ENCODE peak calls at places on chromosome 16, in five cellular contexts. L is hepatocyte, G is OCI-LY7, S is GM23338, U is HCT116. O is an unnamed sample.
A peak's percentile ranks its signal among the peaks of the same experiment; 100 is the strongest.

GRCh38 chr16:1745181-1745899 is 26.0 kb downstream of the NME3 start:
- DNase-seq in L (no peak), G (no peak), S (no peak), U (no peak), O (peak; percentile 36)

GRCh38 chr16:65309294-65309850 is 187.5 kb upstream of the CDH11 start:
- DNase-seq in L (no peak), G (no peak), S (no peak), U (no peak), O (no peak)

GRCh38 chr16:77834600-77834963 is 46.2 kb downstream of the VAT1L start:
- DNase-seq in L (peak; percentile 49), G (no peak), S (peak; percentile 16), U (no peak), O (no peak)

GRCh38 chr16:89565506-89566372 is 5.3 kb downstream of the RPL13 start:
- DNase-seq in L (peak; percentile 66), G (peak; percentile 75), S (peak; percentile 85), U (peak; percentile 69), O (peak; percentile 51)

GRCh38 chr16:78877114-78877513 is 723.4 kb downstream of the MAF start:
- DNase-seq in L (no peak), G (no peak), S (no peak), U (no peak), O (no peak)

GRCh38 chr16:14364386-14365199 is 265.5 kb downstream of the PARN start:
- DNase-seq in L (peak; percentile 77), G (no peak), S (peak; percentile 30), U (peak; percentile 46), O (peak; percentile 85)

GRCh38 chr16:65771707-65772106 is 594.8 kb upstream of the CDH5 start:
- DNase-seq in L (no peak), G (no peak), S (no peak), U (no peak), O (peak; percentile 45)

GRCh38 chr16:88132836-88133506 is 181.7 kb downstream of the BANP start:
- DNase-seq in L (no peak), G (no peak), S (no peak), U (no peak), O (no peak)

GRCh38 chr16:84557504-84557903 is 53.0 kb upstream of the MEAK7 start:
- DNase-seq in L (no peak), G (no peak), S (peak; percentile 50), U (no peak), O (no peak)

GRCh38 chr16:58123896-58124600 is 5.1 kb downstream of the CFAP20 start:
- DNase-seq in L (no peak), G (no peak), S (no peak), U (no peak), O (no peak)

GRCh38 chr16:21565816-21566669 is 33.3 kb upstream of the METTL9 start:
- DNase-seq in L (peak; percentile 64), G (peak; percentile 28), S (no peak), U (no peak), O (no peak)

GRCh38 chr16:78503501-78504110 is 404.2 kb downstream of the WWOX start:
- DNase-seq in L (peak; percentile 85), G (peak; percentile 39), S (peak; percentile 76), U (peak; percentile 7), O (peak; percentile 35)

GRCh38 chr16:23505942-23506605 is 4.2 kb downstream of the GGA2 start:
- DNase-seq in L (no peak), G (peak; percentile 53), S (no peak), U (no peak), O (no peak)

GRCh38 chr16:19102187-19102872 is 11.4 kb upstream of the ITPRIPL2 start:
- DNase-seq in L (no peak), G (no peak), S (no peak), U (no peak), O (peak; percentile 53)

GRCh38 chr16:89431158-89431584 is 59.2 kb downstream of the ANKRD11 start:
- DNase-seq in L (peak; percentile 90), G (no peak), S (no peak), U (no peak), O (no peak)

GRCh38 chr16:19912445-19913305 is 28.0 kb upstream of the GPRC5B start:
- DNase-seq in L (no peak), G (no peak), S (no peak), U (peak; percentile 8), O (peak; percentile 30)

GRCh38 chr16:22938647-22939046 is 124.7 kb downstream of the HS3ST2 start:
- DNase-seq in L (no peak), G (no peak), S (no peak), U (no peak), O (peak; percentile 23)

DNA sequence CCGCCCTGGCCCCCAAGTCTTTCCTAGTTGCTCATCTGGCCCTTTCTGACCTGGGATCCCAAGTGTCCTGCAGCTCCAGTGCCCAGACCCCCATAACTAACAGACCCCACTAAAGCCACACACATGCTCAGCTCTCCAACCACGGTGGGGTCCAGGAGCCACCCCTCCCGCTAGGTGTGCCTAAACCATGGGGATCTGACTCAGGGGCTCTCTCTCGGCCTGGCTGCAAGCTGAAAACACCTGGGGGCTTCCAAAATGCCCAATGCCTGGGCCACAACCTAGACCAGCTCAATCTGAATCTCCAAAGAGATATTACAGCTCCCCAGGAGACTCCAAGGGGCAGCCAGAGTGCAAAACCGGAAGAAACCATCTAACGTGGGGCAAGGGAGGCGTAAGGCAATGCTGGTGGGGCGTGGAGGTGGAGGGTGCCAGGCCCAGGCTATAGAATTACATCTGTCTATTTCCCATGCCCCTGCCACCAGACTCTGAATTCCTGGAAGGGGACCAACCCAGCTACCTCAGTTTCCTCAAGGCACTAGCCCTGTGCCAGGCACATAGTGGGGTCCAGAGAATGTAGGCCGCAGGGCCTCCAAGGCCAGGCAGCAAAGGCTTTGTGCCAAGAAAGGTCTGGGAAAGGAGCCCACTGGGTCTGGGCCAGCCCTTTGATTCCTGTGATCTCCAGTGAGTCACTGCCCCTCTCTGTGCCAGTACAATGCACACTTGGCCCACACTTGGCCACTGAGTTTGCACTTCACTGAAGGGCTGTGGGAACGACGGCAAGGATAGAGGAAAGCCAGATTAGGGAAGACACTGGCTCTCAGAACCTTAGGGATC is 3.3 kb downstream of the CD2BP2 start:
- DNase-seq in L (no peak), G (peak; percentile 36), S (no peak), U (peak; percentile 39), O (peak; percentile 88)
- TF ChIP-seq EZH2phosphoT487 in L (no peak), G (no peak), S (no peak), U (no peak), O (no peak)

DNA sequence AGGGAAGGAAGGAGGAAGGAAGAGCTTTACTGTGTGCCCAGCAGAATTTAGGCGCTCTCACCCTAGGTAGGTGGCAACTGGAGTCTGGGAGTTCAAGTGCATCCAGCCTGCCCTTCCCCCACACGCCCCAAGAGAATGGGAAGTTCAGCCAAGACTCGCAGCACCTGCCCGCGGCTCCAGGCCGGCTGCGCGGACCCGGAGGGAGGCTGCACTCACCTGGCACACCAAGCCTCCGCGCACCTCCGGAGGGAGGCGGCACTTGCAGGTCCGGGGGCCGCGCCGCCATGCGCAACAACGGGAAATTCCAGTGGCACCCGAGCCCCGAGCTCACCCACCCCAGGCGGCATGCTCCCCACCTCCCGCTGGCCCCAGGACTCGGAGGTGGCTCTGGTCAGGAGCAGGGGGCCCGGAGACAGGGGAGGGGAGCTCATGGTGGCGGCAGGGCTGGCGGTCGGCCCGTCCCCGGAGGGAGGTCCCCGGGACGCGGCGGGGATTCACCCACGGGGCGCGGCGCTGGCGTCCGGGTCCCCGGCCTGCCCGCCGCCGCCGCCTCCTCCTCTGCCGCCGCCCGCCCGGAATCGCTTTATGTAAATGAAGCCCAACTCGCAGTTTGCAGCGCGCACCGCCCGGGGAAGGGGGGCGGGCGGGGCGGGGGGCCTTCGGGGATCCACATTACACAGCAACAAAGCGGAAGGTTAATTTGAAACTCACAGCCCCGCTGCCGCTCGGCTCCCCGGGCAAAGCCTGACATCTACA is at the start of gene ZFHX3:
- DNase-seq in L (peak; percentile 83), G (peak; percentile 40), S (peak; percentile 87), U (no peak), O (peak; percentile 76)
- TF ChIP-seq EZH2phosphoT487 in L (no peak), G (no peak), S (no peak), U (no peak), O (no peak)

GRCh38 chr16:585351-585750 is 4.5 kb upstream of the RAB40C start:
- DNase-seq in L (no peak), G (peak; percentile 45), S (peak; percentile 64), U (no peak), O (no peak)
- TF ChIP-seq EZH2phosphoT487 in L (no peak), G (no peak), S (no peak), U (no peak), O (no peak)

GRCh38 chr16:12330977-12331376 is 354.4 kb downstream of the SNX29 start:
- DNase-seq in L (no peak), G (no peak), S (no peak), U (no peak), O (no peak)

GRCh38 chr16:12332553-12332952 is 356.0 kb downstream of the SNX29 start:
- DNase-seq in L (no peak), G (no peak), S (no peak), U (no peak), O (no peak)

GRCh38 chr16:12327971-12328726 is 351.6 kb downstream of the SNX29 start:
- DNase-seq in L (no peak), G (no peak), S (no peak), U (no peak), O (no peak)

GRCh38 chr16:12330541-12330940 is 354.0 kb downstream of the SNX29 start:
- DNase-seq in L (no peak), G (no peak), S (no peak), U (no peak), O (no peak)

GRCh38 chr16:12329246-12329995 is 352.9 kb downstream of the SNX29 start:
- DNase-seq in L (no peak), G (peak; percentile 67), S (no peak), U (no peak), O (no peak)
- TF ChIP-seq EZH2phosphoT487 in L (no peak), G (no peak), S (no peak), U (no peak), O (no peak)

GRCh38 chr16:4518281-4518680 is 20.3 kb downstream of the CDIP1 start:
- DNase-seq in L (no peak), G (no peak), S (no peak), U (no peak), O (no peak)

GRCh38 chr16:4519274-4520058 is 19.1 kb downstream of the CDIP1 start:
- DNase-seq in L (no peak), G (no peak), S (no peak), U (no peak), O (no peak)

GRCh38 chr16:4520913-4521312 is 17.7 kb downstream of the CDIP1 start:
- DNase-seq in L (no peak), G (no peak), S (no peak), U (no peak), O (no peak)

GRCh38 chr16:4515611-4516233 is 22.9 kb downstream of the CDIP1 start:
- DNase-seq in L (no peak), G (peak; percentile 20), S (no peak), U (no peak), O (no peak)

DNA sequence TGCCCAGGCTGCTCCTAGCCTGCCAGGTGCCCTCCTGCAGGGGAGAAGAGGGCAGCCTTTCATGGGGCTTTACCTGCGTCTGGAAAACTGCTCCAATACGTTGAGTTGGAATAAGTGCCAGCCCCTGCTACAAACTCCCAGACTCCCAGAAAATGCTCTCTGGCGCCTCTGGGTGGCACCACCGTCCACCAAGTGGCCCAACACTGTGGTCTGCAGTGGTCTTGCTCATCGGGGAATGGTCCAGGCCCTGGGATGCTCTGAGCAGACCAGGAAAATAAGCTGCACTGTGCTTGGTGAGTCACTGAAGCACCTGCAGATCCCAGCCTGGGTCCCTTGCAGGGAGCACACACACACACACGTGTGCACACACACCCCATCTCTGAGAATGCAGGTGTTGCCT is 20.8 kb downstream of the CDIP1 start:
- DNase-seq in L (peak; percentile 56), G (peak; percentile 49), S (peak; percentile 87), U (no peak), O (peak; percentile 22)
- TF ChIP-seq EZH2phosphoT487 in L (no peak), G (no peak), S (no peak), U (no peak), O (no peak)

O was measured in PC-3.